ENCODE peak calls at places on chromosomes 6 and 20, in seven cellular contexts. G, K, J, B, C, M and V are unnamed samples.

GRCh38 chr6:56842602-56843475 is 112.1 kb upstream of the BEND6 start:
- DNase-seq in B (no peak), C (no peak), J (peak; percentile 70), G (peak; percentile 33), M (no peak), K (peak; percentile 64), V (peak; percentile 35)

GRCh38 chr6:54737247-54737646 is 109.3 kb upstream of the FAM83B start:
- DNase-seq in K (peak; percentile 32), C (no peak), G (no peak), M (no peak), B (no peak), J (no peak), V (no peak)

GRCh38 chr6:41723178-41723935 is 12.1 kb downstream of the TFEB start:
- DNase-seq in M (no peak), G (peak; percentile 83), K (peak; percentile 95), J (peak; percentile 78), B (no peak), C (no peak), V (peak; percentile 28)

GRCh38 chr6:156279306-156279969 is 497.7 kb upstream of the ARID1B start:
- DNase-seq in K (peak; percentile 1), G (no peak), C (no peak), M (no peak), B (no peak), J (no peak), V (no peak)

GRCh38 chr6:117960906-117961700 is 54.0 kb downstream of the SLC35F1 start:
- DNase-seq in M (no peak), K (no peak), C (no peak), J (no peak), G (no peak), B (no peak), V (no peak)

GRCh38 chr6:7895125-7895423 is 15.5 kb downstream of the TXNDC5 start:
- DNase-seq in K (no peak), M (no peak), J (no peak), B (no peak), C (no peak), G (no peak), V (no peak)

GRCh38 chr6:36979343-36979742 is 6.7 kb downstream of the MTCH1 start:
- DNase-seq in C (peak; percentile 6), J (peak; percentile 75), B (no peak), K (peak; percentile 68), G (no peak), M (no peak), V (peak; percentile 69)

GRCh38 chr6:135851442-135852271 is at the start of gene PDE7B:
- DNase-seq in C (peak; percentile 14), G (peak; percentile 86), K (peak; percentile 99), M (no peak), J (peak; percentile 99), B (peak; percentile 29), V (peak; percentile 86)

GRCh38 chr6:34178361-34179105 is 32.6 kb upstream of the GRM4 start:
- DNase-seq in C (no peak), G (no peak), J (no peak), B (no peak), K (no peak), M (no peak), V (no peak)

GRCh38 chr6:105432797-105433196 is 29.9 kb upstream of the PREP start:
- DNase-seq in M (no peak), J (peak; percentile 94), B (no peak), G (no peak), K (peak; percentile 94), C (no peak), V (peak; percentile 31)

GRCh38 chr20:40982415-40983145 is 46.0 kb upstream of the TOP1 start:
- DNase-seq in B (no peak), G (no peak), K (no peak), M (no peak), C (no peak), J (no peak), V (no peak)

GRCh38 chr6:3939964-3940363 is 90.8 kb downstream of the FAM50B start:
- DNase-seq in C (no peak), J (peak; percentile 61), B (no peak), G (no peak), M (no peak), K (no peak), V (no peak)

GRCh38 chr6:115302731-115303130 is 758.0 kb downstream of the FRK start:
- DNase-seq in M (no peak), J (no peak), G (no peak), K (no peak), C (no peak), B (no peak), V (no peak)

GRCh38 chr6:159098636-159099106 is 53.9 kb upstream of the TAGAP start:
- DNase-seq in K (no peak), M (no peak), G (no peak), C (peak; percentile 59), B (peak; percentile 52), J (no peak), V (peak; percentile 73)

GRCh38 chr6:56266011-56266410 is 18.6 kb upstream of the COL21A1 start:
- DNase-seq in G (no peak), B (no peak), M (no peak), J (no peak), C (no peak), K (no peak), V (no peak)

GRCh38 chr20:22389836-22390542 is 194.4 kb downstream of the FOXA2 start:
- DNase-seq in B (no peak), G (no peak), K (no peak), M (no peak), C (no peak), J (peak; percentile 59), V (peak; percentile 77)

GRCh38 chr20:21398505-21399057 is 1.3 kb upstream of the NKX2-4 start:
- DNase-seq in K (no peak), J (no peak), B (no peak), G (no peak), M (no peak), C (no peak), V (no peak)

GRCh38 chr20:51412333-51412761 is 130.2 kb downstream of the NFATC2 start:
- DNase-seq in J (peak; percentile 37), K (peak; percentile 61), G (peak; percentile 62), C (no peak), M (no peak), B (no peak), V (peak; percentile 70)

GRCh38 chr6:79821859-79822258 is 125.5 kb downstream of the ELOVL4 start:
- DNase-seq in C (no peak), M (no peak), G (no peak), B (no peak), J (no peak), K (no peak), V (no peak)